ENCODE peak calls at places on chromosomes 6 and 20, in nine cellular contexts. X is cardiac fibroblast, O is GM12865, U is heart left ventricle, L is epithelial cell of proximal tubule, F is body of pancreas, W is A549, C is bronchial epithelial cell, A is keratinocyte. S is an unnamed sample.

GRCh38 chr20:38210741-38211140 is 45.7 kb upstream of the TGM2 start:
- DNase-seq in X (no peak), O (no peak), U (no peak), L (no peak), F (no peak), W (no peak), C (peak; percentile 47), A (no peak), S (no peak)

GRCh38 chr6:40778186-40778585 is 191.0 kb upstream of the LRFN2 start:
- DNase-seq in X (no peak), O (no peak), U (no peak), L (peak; percentile 30), F (no peak), W (no peak), C (peak; percentile 70), A (peak; percentile 42), S (peak; percentile 21)

GRCh38 chr6:52305385-52305784 is 20.8 kb upstream of the MCM3 start:
- DNase-seq in X (no peak), O (no peak), U (no peak), L (no peak), F (no peak), W (no peak), C (no peak), A (no peak), S (no peak)

GRCh38 chr20:4951299-4951698 is 50.0 kb downstream of the SLC23A2 start:
- DNase-seq in X (peak; percentile 88), O (no peak), U (no peak), L (no peak), F (peak; percentile 16), W (peak; percentile 53), C (peak; percentile 82), A (peak; percentile 77), S (peak; percentile 83)

GRCh38 chr6:19551611-19552010 is 285.6 kb upstream of the ID4 start:
- DNase-seq in X (no peak), O (no peak), U (no peak), L (no peak), F (no peak), W (no peak), C (peak; percentile 74), A (peak; percentile 50), S (no peak)

GRCh38 chr6:117687006-117687405 is 11.7 kb downstream of the NUS1 start:
- DNase-seq in X (no peak), O (no peak), U (no peak), L (no peak), F (no peak), W (no peak), C (no peak), A (no peak), S (no peak)

GRCh38 chr6:99330159-99330558 is 19.3 kb downstream of the FAXC start:
- DNase-seq in X (peak; percentile 75), O (peak; percentile 94), U (peak; percentile 29), L (no peak), F (peak; percentile 64), W (peak; percentile 66), C (peak; percentile 64), A (peak; percentile 52), S (peak; percentile 79)

GRCh38 chr6:166671434-166672061 is 44.5 kb upstream of the RPS6KA2 start:
- DNase-seq in X (peak; percentile 54), O (no peak), U (no peak), L (no peak), F (peak; percentile 37), W (no peak), C (no peak), A (no peak), S (peak; percentile 32)

GRCh38 chr20:44247131-44247571 is at the start of gene GDAP1L1:
- DNase-seq in X (no peak), O (no peak), U (peak; percentile 34), L (no peak), F (no peak), W (no peak), C (no peak), A (no peak), S (no peak)

GRCh38 chr6:45886776-45887175 is 128.9 kb downstream of the CLIC5 start:
- DNase-seq in X (no peak), O (no peak), U (no peak), L (no peak), F (no peak), W (no peak), C (no peak), A (no peak), S (no peak)

GRCh38 chr6:166633732-166634535 is 6.9 kb upstream of the RPS6KA2 start:
- DNase-seq in X (no peak), O (no peak), U (peak; percentile 80), L (no peak), F (peak; percentile 43), W (no peak), C (no peak), A (no peak), S (peak; percentile 27)

GRCh38 chr20:62303327-62304226 is 780 bp downstream of the ADRM1 start:
- DNase-seq in X (no peak), O (peak; percentile 46), U (no peak), L (no peak), F (peak; percentile 42), W (peak; percentile 69), C (peak; percentile 18), A (no peak), S (peak; percentile 10)

GRCh38 chr6:21384211-21384610 is 209.3 kb upstream of the SOX4 start:
- DNase-seq in X (no peak), O (no peak), U (no peak), L (no peak), F (no peak), W (peak; percentile 26), C (no peak), A (no peak), S (no peak)

GRCh38 chr20:8361008-8361652 is 229.1 kb downstream of the PLCB1 start:
- DNase-seq in X (peak; percentile 44), O (peak; percentile 14), U (no peak), L (peak; percentile 10), F (peak; percentile 46), W (peak; percentile 7), C (peak; percentile 1), A (no peak), S (peak; percentile 69)

GRCh38 chr6:106692112-106692822 is 62.9 kb downstream of the QRSL1 start:
- DNase-seq in X (peak; percentile 40), O (no peak), U (no peak), L (peak; percentile 83), F (peak; percentile 90), W (peak; percentile 28), C (peak; percentile 65), A (no peak), S (peak; percentile 38)

GRCh38 chr20:57089701-57090144 is 176.7 kb downstream of the BMP7 start:
- DNase-seq in X (peak; percentile 41), O (peak; percentile 68), U (peak; percentile 62), L (no peak), F (peak; percentile 65), W (peak; percentile 61), C (peak; percentile 19), A (no peak), S (peak; percentile 21)

GRCh38 chr6:47964994-47965393 is 146.0 kb downstream of the PTCHD4 start:
- DNase-seq in X (no peak), O (no peak), U (no peak), L (no peak), F (no peak), W (no peak), C (no peak), A (no peak), S (no peak)
- TF ChIP-seq CTCF in X (no peak), O (no peak), U (no peak), L (no peak), F (no peak), W (no peak), C (no peak), A (no peak), S (no peak)

GRCh38 chr6:10951675-10952282 is 64.9 kb downstream of the SYCP2L start:
- DNase-seq in X (peak; percentile 77), O (peak; percentile 43), U (no peak), L (peak; percentile 3), F (no peak), W (peak; percentile 46), C (peak; percentile 71), A (no peak), S (peak; percentile 64)
- H3K4me3 ChIP-seq in X (no peak overlapping the region), O (no peak overlapping the region), U (no peak overlapping the region), L (no peak overlapping the region), F (no peak overlapping the region), W (no peak overlapping the region), C (no peak overlapping the region), A (no peak overlapping the region), S (no peak overlapping the region)

DNA sequence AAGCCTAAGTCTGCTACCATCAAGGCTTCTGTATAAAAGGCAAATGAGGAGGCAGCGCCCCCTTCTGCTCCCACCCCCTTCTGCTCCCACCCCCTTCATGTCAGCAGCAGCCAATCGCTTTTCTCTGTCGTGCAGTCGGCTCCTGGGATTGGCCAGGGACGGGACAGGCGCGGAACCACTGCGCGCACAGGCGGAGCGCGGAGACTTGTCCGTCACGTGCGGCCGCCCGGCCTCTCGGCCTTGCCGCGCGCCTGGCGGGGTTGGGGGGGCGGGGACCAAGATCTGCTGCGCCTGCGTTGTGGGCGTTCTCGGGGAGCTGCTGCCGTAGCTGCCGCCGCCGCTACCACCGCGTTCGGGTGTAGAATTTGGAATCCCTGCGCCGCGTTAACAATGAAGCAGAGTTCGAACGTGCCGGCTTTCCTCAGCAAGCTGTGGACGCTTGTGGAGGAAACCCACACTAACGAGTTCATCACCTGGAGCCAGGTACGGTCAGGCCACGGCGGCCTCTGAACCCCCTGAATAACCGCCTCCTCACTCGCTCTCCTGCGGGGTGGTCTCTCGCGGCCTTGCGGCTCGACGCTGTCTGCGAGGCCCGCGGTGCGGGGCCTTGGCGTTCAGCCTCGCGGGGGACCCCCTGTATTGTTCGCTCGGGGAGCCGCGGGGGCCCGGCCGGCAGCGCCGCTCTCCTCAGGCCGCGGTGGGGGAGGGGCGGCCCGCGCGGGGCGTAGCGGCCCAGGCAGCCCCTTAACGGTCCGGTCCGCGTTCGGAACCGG is at the start of gene HSF2:
- DNase-seq in X (peak; percentile 99), O (peak; percentile 98), U (peak; percentile 97), L (peak; percentile 87), F (peak; percentile 97), W (peak; percentile 96), C (peak; percentile 97), A (peak; percentile 95), S (peak; percentile 98)
- TF ChIP-seq CTCF in X (no peak), O (peak; percentile 17), U (peak; percentile 50), L (peak; percentile 13), F (peak; percentile 29), W (no peak), C (peak; percentile 30), A (peak; percentile 15), S (peak; percentile 14)

DNA sequence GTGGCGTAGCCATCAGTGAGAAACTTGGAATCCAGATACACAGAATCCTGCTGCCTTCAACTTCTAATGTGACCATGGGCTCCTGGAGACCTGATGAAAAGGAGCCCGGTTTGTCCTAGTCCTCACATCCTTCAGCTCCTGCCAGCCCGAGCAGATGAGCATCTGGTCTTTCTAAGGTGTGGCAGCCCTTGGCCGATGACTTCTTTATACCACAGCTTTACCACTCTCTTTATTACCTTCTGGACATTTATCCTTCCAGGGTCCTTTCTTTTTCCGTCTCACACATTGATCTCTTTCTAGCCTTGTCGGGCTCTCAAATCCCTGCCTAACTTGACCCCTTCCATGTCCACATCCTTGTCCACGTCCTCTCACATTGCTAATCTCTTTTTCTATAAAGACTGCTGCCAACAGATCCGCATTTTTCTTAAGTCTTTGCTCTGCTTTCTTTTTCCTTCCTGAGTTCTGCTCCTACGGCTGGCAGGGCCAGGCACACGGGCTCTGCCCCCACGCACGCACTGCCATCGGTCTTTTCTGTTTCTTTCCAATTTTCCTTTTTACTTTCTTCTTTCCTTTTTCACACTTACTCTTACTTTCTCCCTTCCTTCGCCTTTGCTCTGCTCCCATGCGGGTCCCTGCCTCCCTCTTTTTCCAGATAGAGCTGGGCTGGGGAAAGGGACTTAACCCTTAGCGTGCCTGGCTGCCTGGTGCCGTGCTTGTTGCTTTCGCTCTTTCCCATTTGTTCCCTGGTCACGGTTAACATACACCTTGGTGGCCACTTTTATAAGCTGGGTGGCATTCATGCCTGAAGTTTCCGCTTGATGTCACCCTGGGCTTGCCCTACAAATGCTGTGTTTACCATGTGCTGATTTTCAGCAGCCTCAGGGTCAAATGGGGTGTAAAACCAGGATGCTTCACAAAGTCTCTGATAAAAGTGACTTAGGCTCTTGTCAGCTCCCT is 9.4 kb upstream of the GMPR start:
- DNase-seq in X (peak; percentile 32), O (no peak), U (no peak), L (no peak), F (peak; percentile 38), W (no peak), C (no peak), A (no peak), S (no peak)
- H3K4me3 ChIP-seq in X (peak overlapping the region; percentile 28), O (no peak overlapping the region), U (peak overlapping the region; percentile 6), L (peak overlapping the region; percentile 44), F (no peak overlapping the region), W (no peak overlapping the region), C (no peak overlapping the region), A (no peak overlapping the region), S (no peak overlapping the region)